ENCODE peak calls at places on chromosomes 11 and 22, in four cellular contexts. F is heart right ventricle, Z is breast epithelium, L is tibial artery. M is an unnamed sample. For H3K4me1, the result is how much of the 10 kb centered on the place peaks cover.

GRCh38 chr11:126194121-126194543 is 17.3 kb downstream of the RPUSD4 start:
- DNase-seq in F (no peak), Z (peak), L (peak), M (no peak)

GRCh38 chr11:34251640-34251980 is 106.2 kb downstream of the ABTB2 start:
- DNase-seq in F (no peak), Z (no peak), L (no peak), M (no peak)

GRCh38 chr11:112016088-112016764 is 9.0 kb upstream of the DLAT start:
- DNase-seq in F (no peak), Z (no peak), L (no peak), M (no peak)

GRCh38 chr11:93622043-93622442 is 39.4 kb upstream of the CEP295 start:
- DNase-seq in F (no peak), Z (no peak), L (no peak), M (no peak)

GRCh38 chr11:34869425-34869824 is 46.8 kb downstream of the APIP start:
- DNase-seq in F (no peak), Z (no peak), L (no peak), M (no peak)

GRCh38 chr22:30485362-30485988 is 13.7 kb upstream of the SEC14L3 start:
- DNase-seq in F (peak), Z (peak), L (no peak), M (peak)

GRCh38 chr11:99068832-99069231 is 48.1 kb downstream of the CNTN5 start:
- DNase-seq in F (no peak), Z (no peak), L (no peak), M (no peak)

GRCh38 chr11:110645253-110645652 is 67.0 kb downstream of the ARHGAP20 start:
- DNase-seq in F (no peak), Z (no peak), L (no peak), M (no peak)

GRCh38 chr11:120820040-120820439 is 203.9 kb upstream of the TBCEL start:
- DNase-seq in F (no peak), Z (no peak), L (no peak), M (no peak)

GRCh38 chr11:103344886-103345285 is 235.7 kb downstream of the DYNC2H1 start:
- DNase-seq in F (no peak), Z (no peak), L (no peak), M (no peak)

GRCh38 chr11:94858012-94858705 is 90.0 kb downstream of the AMOTL1 start:
- DNase-seq in F (no peak), Z (no peak), L (no peak), M (no peak)

GRCh38 chr11:7272373-7272772 is 20.7 kb downstream of the SYT9 start:
- DNase-seq in F (no peak), Z (no peak), L (no peak), M (no peak)

GRCh38 chr11:1041936-1042608 is 5.6 kb upstream of the MUC6 start:
- DNase-seq in F (peak), Z (no peak), L (peak), M (no peak)

GRCh38 chr11:125443767-125444311 is 52.2 kb downstream of the FEZ1 start:
- DNase-seq in F (no peak), Z (no peak), L (no peak), M (no peak)

GRCh38 chr11:116694815-116695590 is 77.8 kb downstream of the BUD13 start:
- DNase-seq in F (no peak), Z (no peak), L (peak), M (no peak)

GRCh38 chr11:71178076-71178475 is 74.3 kb downstream of the SHANK2 start:
- DNase-seq in F (no peak), Z (no peak), L (no peak), M (no peak)

GRCh38 chr11:65660038-65660437 is 2.7 kb downstream of the RELA start:
- DNase-seq in F (no peak), Z (no peak), L (no peak), M (no peak)

GRCh38 chr11:65662802-65663633 is at the start of gene RELA:
- DNase-seq in F (peak), Z (peak), L (peak), M (peak)

GRCh38 chr11:65661599-65662246 is 993 bp downstream of the RELA start:
- DNase-seq in F (no peak), Z (no peak), L (no peak), M (no peak)

GRCh38 chr11:65662247-65662801 is 392 bp downstream of the RELA start:
- DNase-seq in F (no peak), Z (no peak), L (peak), M (no peak)

DNA sequence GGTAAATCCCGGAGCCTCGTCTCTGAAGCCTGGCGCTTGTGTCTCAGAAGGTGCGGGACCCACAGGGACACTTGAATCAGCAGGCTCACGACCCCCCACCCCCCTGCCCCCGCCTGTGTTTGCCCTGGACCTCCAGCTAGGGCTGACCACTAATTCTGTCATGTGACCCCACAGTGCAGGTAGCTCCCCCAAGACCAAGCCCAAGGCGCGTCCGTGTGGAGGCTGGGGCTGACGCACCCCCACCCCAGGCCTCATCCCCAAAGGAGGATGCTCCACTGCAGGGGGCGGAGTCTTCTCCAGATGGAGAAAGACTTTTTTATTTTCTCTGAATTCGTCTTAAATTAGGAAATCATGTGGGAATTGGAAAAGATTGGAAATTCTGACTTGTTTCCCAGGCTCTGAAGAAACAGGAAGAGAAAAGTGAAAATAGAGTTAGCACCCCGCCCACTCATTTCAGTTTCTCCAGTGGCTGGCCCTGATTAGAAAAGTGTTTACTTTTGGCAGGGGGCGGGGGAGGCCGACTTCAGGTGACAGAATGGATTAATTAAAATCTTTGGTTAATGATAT is 1.0 kb upstream of the RELA start:
- DNase-seq in F (peak), Z (no peak), L (peak), M (no peak)
- H3K4me1 ChIP-seq in F (under half), Z (under half), L (under half), M (under half)

GRCh38 chr11:30423886-30424285 is 101.0 kb downstream of the ARL14EP start:
- DNase-seq in F (no peak), Z (no peak), L (no peak), M (no peak)

GRCh38 chr11:30422389-30422788 is 99.5 kb downstream of the ARL14EP start:
- DNase-seq in F (no peak), Z (no peak), L (no peak), M (no peak)

GRCh38 chr11:30424851-30425250 is 101.9 kb downstream of the ARL14EP start:
- DNase-seq in F (no peak), Z (no peak), L (no peak), M (no peak)

GRCh38 chr11:30424336-30424735 is 101.4 kb downstream of the ARL14EP start:
- DNase-seq in F (no peak), Z (no peak), L (no peak), M (no peak)

GRCh38 chr11:30422828-30423648 is 100.1 kb downstream of the ARL14EP start:
- DNase-seq in F (no peak), Z (no peak), L (no peak), M (no peak)
- H3K4me1 ChIP-seq in F (under half), Z (under half), L (under half), M (under half)

GRCh38 chr22:42931421-42932196 is 74.5 kb upstream of the ARFGAP3 start:
- DNase-seq in F (no peak), Z (no peak), L (no peak), M (peak)
- H3K4me1 ChIP-seq in F (half or more), Z (under half), L (half or more), M (half or more)

GRCh38 chr22:37233751-37234631 is 10.1 kb downstream of the RAC2 start:
- DNase-seq in F (no peak), Z (no peak), L (no peak), M (no peak)

GRCh38 chr22:37237371-37238268 is 6.4 kb downstream of the RAC2 start:
- DNase-seq in F (no peak), Z (no peak), L (no peak), M (no peak)

GRCh38 chr22:37234736-37235711 is 9.0 kb downstream of the RAC2 start:
- DNase-seq in F (no peak), Z (no peak), L (no peak), M (no peak)

GRCh38 chr22:37239336-37240239 is 4.5 kb downstream of the RAC2 start:
- DNase-seq in F (no peak), Z (no peak), L (peak), M (no peak)

GRCh38 chr22:37235897-37236607 is 8.0 kb downstream of the RAC2 start:
- DNase-seq in F (no peak), Z (no peak), L (no peak), M (no peak)
- H3K4me1 ChIP-seq in F (under half), Z (under half), L (under half), M (under half)

GRCh38 chr22:36397767-36398093 is 10.0 kb upstream of the MYH9 start:
- DNase-seq in F (no peak), Z (no peak), L (no peak), M (no peak)
- H3K4me1 ChIP-seq in F (under half), Z (under half), L (under half), M (under half)

GRCh38 chr11:102117472-102118113 is 7.3 kb downstream of the YAP1 start:
- DNase-seq in F (no peak), Z (no peak), L (no peak), M (no peak)

GRCh38 chr11:102121329-102121728 is 11.1 kb downstream of the YAP1 start:
- DNase-seq in F (no peak), Z (no peak), L (no peak), M (no peak)

GRCh38 chr11:102118937-102119336 is 8.7 kb downstream of the YAP1 start:
- DNase-seq in F (no peak), Z (no peak), L (no peak), M (no peak)

GRCh38 chr11:102120437-102120935 is 10.2 kb downstream of the YAP1 start:
- DNase-seq in F (no peak), Z (no peak), L (no peak), M (no peak)

GRCh38 chr11:102120006-102120405 is 9.8 kb downstream of the YAP1 start:
- DNase-seq in F (no peak), Z (no peak), L (no peak), M (no peak)
- H3K4me1 ChIP-seq in F (half or more), Z (under half), L (under half), M (under half)

M was measured in ascending aorta.